ENCODE peak calls at places on chromosome 15, in four cellular contexts. D is OCI-LY7, I is foreskin fibroblast, U is psoas muscle. H is an unnamed sample.

GRCh38 chr15:98905981-98906711 is 101.4 kb downstream of the PGPEP1L start:
- DNase-seq in D (no peak), I (no peak), U (no peak), H (no peak)

GRCh38 chr15:53520867-53521525 is 238.5 kb downstream of the WDR72 start:
- DNase-seq in I (no peak), U (no peak), D (no peak), H (no peak)

GRCh38 chr15:80026754-80027153 is 32.7 kb upstream of the ZFAND6 start:
- DNase-seq in D (no peak), U (no peak), I (no peak), H (no peak)

GRCh38 chr15:66831801-66832390 is 129.9 kb downstream of the SMAD6 start:
- DNase-seq in I (no peak), D (no peak), U (no peak), H (no peak)

GRCh38 chr15:27958911-27959598 is 140.1 kb downstream of the OCA2 start:
- DNase-seq in D (peak), U (no peak), I (no peak), H (no peak)

GRCh38 chr15:77577350-77577749 is 55.4 kb downstream of the LINGO1 start:
- DNase-seq in D (no peak), U (no peak), I (no peak), H (no peak)

GRCh38 chr15:58632789-58633188 is 116.7 kb downstream of the ADAM10 start:
- DNase-seq in I (no peak), D (no peak), U (no peak), H (no peak)

GRCh38 chr15:52144656-52145055 is 32.1 kb upstream of the BCL2L10 start:
- DNase-seq in D (no peak), I (peak), U (no peak), H (no peak)

GRCh38 chr15:74259324-74259712 is 23.2 kb downstream of the CCDC33 start:
- DNase-seq in D (no peak), I (no peak), U (no peak), H (no peak)

GRCh38 chr15:49075876-49076275 is 29.6 kb upstream of the SECISBP2L start:
- DNase-seq in U (no peak), D (no peak), I (no peak), H (no peak)

GRCh38 chr15:60096157-60096556 is 92.0 kb downstream of the FOXB1 start:
- DNase-seq in I (peak), U (no peak), D (no peak), H (no peak)

GRCh38 chr15:66946578-66947164 is 118.7 kb upstream of the SMAD3 start:
- DNase-seq in U (peak), I (no peak), D (peak), H (peak)

GRCh38 chr15:73480051-73480450 is 37.1 kb downstream of the REC114 start:
- DNase-seq in U (no peak), D (no peak), I (no peak), H (no peak)

GRCh38 chr15:43868412-43868811 is 41.6 kb downstream of the WDR76 start:
- DNase-seq in D (no peak), U (no peak), I (no peak), H (no peak)

GRCh38 chr15:72168131-72168825 is 29.3 kb downstream of the GRAMD2A start:
- DNase-seq in D (no peak), U (no peak), I (no peak), H (no peak)

GRCh38 chr15:48630245-48630644 is 15.3 kb downstream of the FBN1 start:
- DNase-seq in U (no peak), I (no peak), D (no peak), H (no peak)

GRCh38 chr15:88401972-88402656 is 65.1 kb downstream of the MRPL46 start:
- DNase-seq in I (no peak), D (peak), U (no peak), H (no peak)

GRCh38 chr15:73602444-73602843 is 30.7 kb downstream of the NPTN start:
- DNase-seq in D (no peak), U (no peak), I (no peak), H (no peak)

GRCh38 chr15:77409259-77410156 is 10.4 kb downstream of the PEAK1 start:
- DNase-seq in D (peak), U (no peak), I (no peak), H (peak)

GRCh38 chr15:40313531-40314398 is 6.0 kb upstream of the PLCB2 start:
- DNase-seq in D (no peak), U (no peak), I (peak), H (no peak)

GRCh38 chr15:78928616-78929093 is 16.2 kb downstream of the CTSH start:
- DNase-seq in U (no peak), I (no peak), D (no peak), H (no peak)

GRCh38 chr15:80468776-80469175 is 64.6 kb downstream of the ARNT2 start:
- DNase-seq in I (no peak), U (no peak), D (no peak), H (no peak)

GRCh38 chr15:64699767-64700388 is 75.5 kb downstream of the RBPMS2 start:
- DNase-seq in U (peak), D (no peak), I (peak), H (no peak)

GRCh38 chr15:25737218-25737643 is 125.9 kb downstream of the ATP10A start:
- DNase-seq in U (no peak), D (no peak), I (peak), H (no peak)

GRCh38 chr15:73225358-73226015 is 143.3 kb downstream of the HCN4 start:
- DNase-seq in I (no peak), D (no peak), U (no peak), H (no peak)

GRCh38 chr15:92693922-92694331 is 38.4 kb upstream of the FAM174B start:
- DNase-seq in I (no peak), U (no peak), D (peak), H (no peak)

GRCh38 chr15:101088311-101088710 is 163.5 kb downstream of the CHSY1 start:
- DNase-seq in D (no peak), U (no peak), I (no peak), H (no peak)

GRCh38 chr15:80694624-80695098 is 449 bp upstream of the ABHD17C start:
- DNase-seq in I (no peak), D (no peak), U (peak), H (no peak)

GRCh38 chr15:69298697-69299441 is at the start of gene PAQR5:
- DNase-seq in D (no peak), I (peak), U (peak), H (no peak)

GRCh38 chr15:88636039-88636438 is 2.8 kb upstream of the ISG20 start:
- DNase-seq in I (no peak), U (no peak), D (no peak), H (no peak)

GRCh38 chr15:80778964-80779657 is at the start of gene CEMIP:
- DNase-seq in D (no peak), U (peak), I (peak), H (peak)

GRCh38 chr15:84979651-84980050 is 2.0 kb upstream of the PDE8A start:
- DNase-seq in D (no peak), U (peak), I (no peak), H (no peak)

GRCh38 chr15:67918205-67918861 is 78.5 kb upstream of the RNU6-1 start:
- DNase-seq in D (no peak), U (no peak), I (no peak), H (no peak)

GRCh38 chr15:48066456-48066855 is 54.3 kb upstream of the SLC24A5 start:
- DNase-seq in I (no peak), D (no peak), U (no peak), H (no peak)

GRCh38 chr15:49045691-49046112 is 544 bp downstream of the SECISBP2L start:
- DNase-seq in I (no peak), D (peak), U (no peak), H (peak)

GRCh38 chr15:98515186-98515585 is 133.2 kb upstream of the IGF1R start:
- DNase-seq in I (no peak), U (no peak), D (no peak), H (no peak)

GRCh38 chr15:41917767-41918430 is 24.0 kb upstream of the SPTBN5 start:
- DNase-seq in I (peak), U (peak), D (no peak), H (no peak)

GRCh38 chr15:50244959-50245624 is 20.4 kb downstream of the HDC start:
- DNase-seq in U (no peak), I (no peak), D (no peak), H (no peak)

GRCh38 chr15:90545095-90545494 is 15.4 kb downstream of the CRTC3 start:
- DNase-seq in I (no peak), U (no peak), D (no peak), H (no peak)
- TF ChIP-seq CTCF in I (no peak), U (no peak), D (peak), H (no peak)

GRCh38 chr15:31147456-31147855 is 45.9 kb upstream of the TRPM1 start:
- DNase-seq in I (no peak), U (no peak), D (no peak), H (no peak)
- TF ChIP-seq CTCF in I (no peak), U (no peak), D (no peak), H (no peak)

GRCh38 chr15:75597667-75598341 is 18.7 kb upstream of the PTPN9 start:
- DNase-seq in U (no peak), D (peak), I (no peak), H (no peak)
- TF ChIP-seq CTCF in U (no peak), D (peak), I (peak), H (peak)

DNA sequence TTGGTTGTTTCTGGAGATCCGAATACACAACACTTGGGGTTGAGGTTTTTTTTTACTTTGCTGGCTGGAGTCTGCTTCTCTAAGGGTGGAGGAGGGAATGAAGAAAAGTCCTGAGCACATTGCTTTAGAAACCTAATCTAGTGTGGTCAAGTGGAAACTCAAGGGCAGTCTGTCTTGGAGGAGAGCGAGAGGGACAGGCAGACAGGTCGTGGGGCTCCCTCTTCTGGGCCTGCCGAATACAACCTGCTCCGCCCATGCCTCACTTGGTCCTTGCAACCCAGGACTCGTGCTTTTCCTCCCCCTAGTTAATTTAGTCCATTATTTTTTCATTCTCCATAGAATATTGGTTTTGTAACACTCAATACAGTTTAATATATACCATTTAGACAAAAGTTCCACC is 176.7 kb upstream of the LYSMD4 start:
- DNase-seq in D (no peak), I (no peak), U (no peak), H (peak)
- TF ChIP-seq CTCF in D (no peak), I (no peak), U (no peak), H (peak)

GRCh38 chr15:62828364-62828763 is 214.2 kb upstream of the TPM1 start:
- DNase-seq in U (no peak), I (no peak), D (no peak), H (no peak)
- TF ChIP-seq CTCF in U (no peak), I (no peak), D (no peak), H (no peak)

GRCh38 chr15:37134244-37134643 is 33.9 kb upstream of the MEIS2 start:
- DNase-seq in I (no peak), U (no peak), D (no peak), H (no peak)

GRCh38 chr15:37136666-37137065 is 36.3 kb upstream of the MEIS2 start:
- DNase-seq in U (no peak), I (no peak), D (no peak), H (no peak)

GRCh38 chr15:37134699-37135131 is 34.4 kb upstream of the MEIS2 start:
- DNase-seq in U (no peak), I (no peak), D (peak), H (no peak)

GRCh38 chr15:37133619-37134018 is 33.3 kb upstream of the MEIS2 start:
- DNase-seq in D (peak), I (no peak), U (no peak), H (no peak)

DNA sequence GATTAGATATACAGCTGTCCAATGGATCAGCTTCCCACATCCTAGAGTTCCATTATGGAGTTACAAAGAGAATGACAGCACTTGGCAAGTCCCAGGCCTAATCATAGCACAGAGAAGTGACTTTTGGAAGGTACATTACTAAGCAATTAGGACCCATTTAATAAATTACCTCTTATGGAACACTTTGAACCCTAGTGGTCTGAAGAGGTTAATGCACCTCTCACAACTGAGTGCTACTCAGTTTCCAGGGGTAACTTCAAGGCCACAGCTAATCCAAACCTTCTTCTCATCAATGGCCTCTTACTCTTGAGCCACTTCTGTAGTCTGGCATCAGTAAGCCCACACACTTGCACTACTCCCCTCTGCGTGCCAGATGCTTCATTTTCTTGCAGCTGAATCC is 34.9 kb upstream of the MEIS2 start:
- DNase-seq in U (no peak), D (peak), I (no peak), H (no peak)
- TF ChIP-seq CTCF in U (peak), D (peak), I (peak), H (peak)

GRCh38 chr15:33701304-33701696 is 267.0 kb upstream of the CHRM5 start:
- DNase-seq in I (no peak), D (no peak), U (no peak), H (no peak)
- TF ChIP-seq CTCF in I (peak), D (no peak), U (no peak), H (no peak)